ENCODE peak calls at places on chromosomes 11 and 22, in ten cellular contexts. One of them, this sample, is unnamed.

GRCh38 chr11:9525116-9525515 is 48.4 kb upstream of the WEE1 start:
- DNase-seq in anterior cingulate cortex: no peak
- DNase-seq in left ventricle myocardium inferior: no peak
- DNase-seq in COR-L47: peak
- DNase-seq in CD4-positive, alpha-beta T cell: no peak
- DNase-seq in progenitor cell of endocrine pancreas: no peak
- DNase-seq in head of caudate nucleus: no peak
- DNase-seq in erythroblast: no peak
- DNase-seq in thyroid gland: no peak
- DNase-seq in MV-4-11: no peak
- DNase-seq in this sample: no peak

GRCh38 chr22:40714514-40714966 is 35.3 kb downstream of the MCHR1 start:
- DNase-seq in anterior cingulate cortex: no peak
- DNase-seq in thyroid gland: peak
- DNase-seq in MV-4-11: no peak
- DNase-seq in progenitor cell of endocrine pancreas: no peak
- DNase-seq in head of caudate nucleus: no peak
- DNase-seq in erythroblast: no peak
- DNase-seq in CD4-positive, alpha-beta T cell: no peak
- DNase-seq in COR-L47: peak
- DNase-seq in left ventricle myocardium inferior: no peak
- DNase-seq in this sample: no peak

GRCh38 chr11:46762248-46762647 is 43.2 kb downstream of the F2 start:
- DNase-seq in thyroid gland: no peak
- DNase-seq in CD4-positive, alpha-beta T cell: no peak
- DNase-seq in left ventricle myocardium inferior: no peak
- DNase-seq in erythroblast: no peak
- DNase-seq in COR-L47: no peak
- DNase-seq in head of caudate nucleus: no peak
- DNase-seq in progenitor cell of endocrine pancreas: no peak
- DNase-seq in anterior cingulate cortex: no peak
- DNase-seq in MV-4-11: no peak
- DNase-seq in this sample: no peak

GRCh38 chr11:113685650-113686349 is 20.3 kb downstream of the TMPRSS5 start:
- DNase-seq in COR-L47: no peak
- DNase-seq in anterior cingulate cortex: no peak
- DNase-seq in MV-4-11: no peak
- DNase-seq in erythroblast: no peak
- DNase-seq in CD4-positive, alpha-beta T cell: no peak
- DNase-seq in thyroid gland: no peak
- DNase-seq in left ventricle myocardium inferior: no peak
- DNase-seq in progenitor cell of endocrine pancreas: no peak
- DNase-seq in head of caudate nucleus: no peak
- DNase-seq in this sample: no peak

GRCh38 chr11:36360833-36361232 is 64.7 kb downstream of the PRR5L start:
- DNase-seq in progenitor cell of endocrine pancreas: no peak
- DNase-seq in COR-L47: no peak
- DNase-seq in left ventricle myocardium inferior: no peak
- DNase-seq in CD4-positive, alpha-beta T cell: no peak
- DNase-seq in head of caudate nucleus: no peak
- DNase-seq in erythroblast: no peak
- DNase-seq in anterior cingulate cortex: no peak
- DNase-seq in MV-4-11: no peak
- DNase-seq in thyroid gland: no peak
- DNase-seq in this sample: no peak

GRCh38 chr11:28649922-28650321 is 541.7 kb downstream of the METTL15 start:
- DNase-seq in thyroid gland: no peak
- DNase-seq in erythroblast: no peak
- DNase-seq in COR-L47: no peak
- DNase-seq in MV-4-11: no peak
- DNase-seq in anterior cingulate cortex: no peak
- DNase-seq in head of caudate nucleus: no peak
- DNase-seq in CD4-positive, alpha-beta T cell: no peak
- DNase-seq in progenitor cell of endocrine pancreas: no peak
- DNase-seq in left ventricle myocardium inferior: no peak
- DNase-seq in this sample: no peak

GRCh38 chr11:68661697-68662603 is 22.4 kb upstream of the GAL start:
- DNase-seq in head of caudate nucleus: no peak
- DNase-seq in left ventricle myocardium inferior: no peak
- DNase-seq in thyroid gland: no peak
- DNase-seq in progenitor cell of endocrine pancreas: no peak
- DNase-seq in MV-4-11: no peak
- DNase-seq in anterior cingulate cortex: no peak
- DNase-seq in COR-L47: no peak
- DNase-seq in CD4-positive, alpha-beta T cell: no peak
- DNase-seq in erythroblast: no peak
- DNase-seq in this sample: no peak

GRCh38 chr22:28904211-28904808 is 20.9 kb downstream of the ZNRF3 start:
- DNase-seq in COR-L47: no peak
- DNase-seq in CD4-positive, alpha-beta T cell: no peak
- DNase-seq in left ventricle myocardium inferior: no peak
- DNase-seq in erythroblast: no peak
- DNase-seq in thyroid gland: no peak
- DNase-seq in head of caudate nucleus: no peak
- DNase-seq in progenitor cell of endocrine pancreas: no peak
- DNase-seq in MV-4-11: no peak
- DNase-seq in anterior cingulate cortex: no peak
- DNase-seq in this sample: no peak

GRCh38 chr22:49372530-49373288 is 455.0 kb downstream of the BRD1 start:
- DNase-seq in CD4-positive, alpha-beta T cell: no peak
- DNase-seq in thyroid gland: no peak
- DNase-seq in anterior cingulate cortex: no peak
- DNase-seq in COR-L47: no peak
- DNase-seq in head of caudate nucleus: no peak
- DNase-seq in left ventricle myocardium inferior: no peak
- DNase-seq in erythroblast: no peak
- DNase-seq in MV-4-11: peak
- DNase-seq in progenitor cell of endocrine pancreas: no peak
- DNase-seq in this sample: no peak

GRCh38 chr22:37911697-37912096 is 5.6 kb downstream of the MICALL1 start:
- DNase-seq in CD4-positive, alpha-beta T cell: no peak
- DNase-seq in thyroid gland: no peak
- DNase-seq in head of caudate nucleus: no peak
- DNase-seq in MV-4-11: no peak
- DNase-seq in progenitor cell of endocrine pancreas: no peak
- DNase-seq in left ventricle myocardium inferior: no peak
- DNase-seq in COR-L47: no peak
- DNase-seq in erythroblast: no peak
- DNase-seq in anterior cingulate cortex: no peak
- DNase-seq in this sample: no peak

GRCh38 chr11:11478687-11479086 is 125.6 kb upstream of the CSNK2A3 start:
- DNase-seq in head of caudate nucleus: no peak
- DNase-seq in MV-4-11: no peak
- DNase-seq in COR-L47: no peak
- DNase-seq in anterior cingulate cortex: no peak
- DNase-seq in thyroid gland: no peak
- DNase-seq in progenitor cell of endocrine pancreas: no peak
- DNase-seq in CD4-positive, alpha-beta T cell: no peak
- DNase-seq in left ventricle myocardium inferior: no peak
- DNase-seq in erythroblast: no peak
- DNase-seq in this sample: no peak

GRCh38 chr22:45010532-45010900 is 711 bp upstream of the PHF21B start:
- DNase-seq in progenitor cell of endocrine pancreas: no peak
- DNase-seq in CD4-positive, alpha-beta T cell: no peak
- DNase-seq in anterior cingulate cortex: peak
- DNase-seq in thyroid gland: no peak
- DNase-seq in erythroblast: no peak
- DNase-seq in MV-4-11: no peak
- DNase-seq in head of caudate nucleus: no peak
- DNase-seq in left ventricle myocardium inferior: no peak
- DNase-seq in COR-L47: peak
- DNase-seq in this sample: no peak

GRCh38 chr11:2137202-2138071 is 1.8 kb downstream of the IGF2 start:
- DNase-seq in MV-4-11: no peak
- DNase-seq in erythroblast: no peak
- DNase-seq in head of caudate nucleus: no peak
- DNase-seq in thyroid gland: peak
- DNase-seq in anterior cingulate cortex: no peak
- DNase-seq in CD4-positive, alpha-beta T cell: no peak
- DNase-seq in progenitor cell of endocrine pancreas: no peak
- DNase-seq in COR-L47: peak
- DNase-seq in left ventricle myocardium inferior: peak
- DNase-seq in this sample: peak

GRCh38 chr11:6650104-6650503 is 5.5 kb downstream of the DCHS1 start:
- DNase-seq in progenitor cell of endocrine pancreas: no peak
- DNase-seq in erythroblast: no peak
- DNase-seq in head of caudate nucleus: no peak
- DNase-seq in COR-L47: no peak
- DNase-seq in MV-4-11: no peak
- DNase-seq in left ventricle myocardium inferior: no peak
- DNase-seq in anterior cingulate cortex: no peak
- DNase-seq in thyroid gland: no peak
- DNase-seq in CD4-positive, alpha-beta T cell: no peak
- DNase-seq in this sample: no peak

GRCh38 chr11:79397252-79397651 is 43.6 kb downstream of the TENM4 start:
- DNase-seq in head of caudate nucleus: no peak
- DNase-seq in left ventricle myocardium inferior: no peak
- DNase-seq in anterior cingulate cortex: no peak
- DNase-seq in thyroid gland: no peak
- DNase-seq in MV-4-11: no peak
- DNase-seq in COR-L47: no peak
- DNase-seq in progenitor cell of endocrine pancreas: no peak
- DNase-seq in CD4-positive, alpha-beta T cell: no peak
- DNase-seq in erythroblast: no peak
- DNase-seq in this sample: no peak

GRCh38 chr11:119318240-119319135 is 1.6 kb upstream of the MCAM start:
- DNase-seq in thyroid gland: no peak
- DNase-seq in MV-4-11: peak
- DNase-seq in anterior cingulate cortex: no peak
- DNase-seq in COR-L47: no peak
- DNase-seq in progenitor cell of endocrine pancreas: no peak
- DNase-seq in head of caudate nucleus: no peak
- DNase-seq in CD4-positive, alpha-beta T cell: no peak
- DNase-seq in erythroblast: no peak
- DNase-seq in left ventricle myocardium inferior: no peak
- DNase-seq in this sample: no peak

GRCh38 chr11:83773950-83774880 is 488.0 kb upstream of the CCDC90B start:
- DNase-seq in MV-4-11: no peak
- DNase-seq in thyroid gland: no peak
- DNase-seq in COR-L47: no peak
- DNase-seq in CD4-positive, alpha-beta T cell: no peak
- DNase-seq in erythroblast: no peak
- DNase-seq in anterior cingulate cortex: no peak
- DNase-seq in progenitor cell of endocrine pancreas: no peak
- DNase-seq in head of caudate nucleus: no peak
- DNase-seq in left ventricle myocardium inferior: no peak
- DNase-seq in this sample: no peak

GRCh38 chr22:47125603-47126002 is 363.2 kb downstream of the TBC1D22A start:
- DNase-seq in CD4-positive, alpha-beta T cell: no peak
- DNase-seq in erythroblast: peak
- DNase-seq in thyroid gland: no peak
- DNase-seq in head of caudate nucleus: no peak
- DNase-seq in progenitor cell of endocrine pancreas: no peak
- DNase-seq in COR-L47: no peak
- DNase-seq in anterior cingulate cortex: no peak
- DNase-seq in left ventricle myocardium inferior: no peak
- DNase-seq in MV-4-11: no peak
- DNase-seq in this sample: no peak

GRCh38 chr11:12007769-12008737 is at the start of gene DKK3:
- DNase-seq in MV-4-11: no peak
- DNase-seq in CD4-positive, alpha-beta T cell: no peak
- DNase-seq in anterior cingulate cortex: peak
- DNase-seq in head of caudate nucleus: peak
- DNase-seq in erythroblast: no peak
- DNase-seq in left ventricle myocardium inferior: no peak
- DNase-seq in COR-L47: no peak
- DNase-seq in progenitor cell of endocrine pancreas: no peak
- DNase-seq in thyroid gland: no peak
- DNase-seq in this sample: no peak

GRCh38 chr22:22060200-22061084 is 77.9 kb upstream of the TOP3B start:
- DNase-seq in MV-4-11: peak
- DNase-seq in left ventricle myocardium inferior: peak
- DNase-seq in erythroblast: peak
- DNase-seq in anterior cingulate cortex: peak
- DNase-seq in progenitor cell of endocrine pancreas: peak
- DNase-seq in COR-L47: peak
- DNase-seq in thyroid gland: peak
- DNase-seq in CD4-positive, alpha-beta T cell: peak
- DNase-seq in head of caudate nucleus: peak
- DNase-seq in this sample: peak

GRCh38 chr11:40274017-40274416 is 1185.4 kb downstream of the LRRC4C start:
- DNase-seq in left ventricle myocardium inferior: no peak
- DNase-seq in anterior cingulate cortex: no peak
- DNase-seq in COR-L47: no peak
- DNase-seq in head of caudate nucleus: no peak
- DNase-seq in erythroblast: no peak
- DNase-seq in progenitor cell of endocrine pancreas: no peak
- DNase-seq in CD4-positive, alpha-beta T cell: no peak
- DNase-seq in MV-4-11: no peak
- DNase-seq in thyroid gland: peak
- DNase-seq in this sample: no peak